ENCODE peak calls at places on chromosomes 3 and 15, in four cellular contexts. C is cardiac muscle cell, L is Peyer's patch, P is cardiac fibroblast. U is an unnamed sample.
A peak's percentile ranks its signal among the peaks of the same experiment; 100 is the strongest.

GRCh38 chr15:37518436-37518835 is 416.0 kb upstream of the TMCO5A start:
- DNase-seq in C (no peak), L (no peak), P (no peak), U (no peak)

GRCh38 chr15:82854554-82854953 is 45.1 kb downstream of the WHAMM start:
- DNase-seq in C (no peak), L (no peak), P (no peak), U (no peak)

GRCh38 chr3:38334142-38334541 is 12.4 kb upstream of the XYLB start:
- DNase-seq in C (no peak), L (no peak), P (no peak), U (no peak)

GRCh38 chr3:191889781-191890180 is 428.8 kb downstream of the PYDC2 start:
- DNase-seq in C (no peak), L (no peak), P (no peak), U (no peak)

GRCh38 chr3:17811633-17812032 is 69.2 kb upstream of the TBC1D5 start:
- DNase-seq in C (no peak), L (no peak), P (no peak), U (no peak)

GRCh38 chr3:192847918-192848317 is 69.7 kb downstream of the MB21D2 start:
- DNase-seq in C (peak; percentile 48), L (no peak), P (peak; percentile 47), U (no peak)

GRCh38 chr15:62122249-62122648 is 42.8 kb downstream of the C2CD4B start:
- DNase-seq in C (no peak), L (no peak), P (no peak), U (no peak)

GRCh38 chr15:49225572-49226281 is 55.7 kb downstream of the GALK2 start:
- DNase-seq in C (peak; percentile 81), L (no peak), P (peak; percentile 72), U (no peak)

GRCh38 chr3:157573281-157573680 is 70.1 kb upstream of the VEPH1 start:
- DNase-seq in C (peak; percentile 89), L (no peak), P (peak; percentile 81), U (no peak)

GRCh38 chr15:84099181-84099580 is 136.4 kb upstream of the GOLGA6L4 start:
- DNase-seq in C (peak; percentile 69), L (no peak), P (peak; percentile 47), U (no peak)

GRCh38 chr15:62163847-62164499 is 1.1 kb downstream of the C2CD4B start:
- DNase-seq in C (no peak), L (no peak), P (peak; percentile 23), U (no peak)

GRCh38 chr15:36359286-36359685 is 220.1 kb upstream of the CDIN1 start:
- DNase-seq in C (no peak), L (no peak), P (no peak), U (no peak)

GRCh38 chr3:170858599-170858998 is 11.4 kb downstream of the RPL22L1 start:
- DNase-seq in C (no peak), L (no peak), P (no peak), U (no peak)

GRCh38 chr15:41493902-41494189 is 172 bp downstream of the ITPKA start:
- DNase-seq in C (no peak), L (no peak), P (no peak), U (no peak)

GRCh38 chr15:41493205-41493901 is at the start of gene ITPKA:
- DNase-seq in C (peak; percentile 74), L (peak; percentile 65), P (peak; percentile 69), U (no peak)

GRCh38 chr15:41494190-41494921 is 682 bp downstream of the ITPKA start:
- DNase-seq in C (no peak), L (no peak), P (no peak), U (no peak)

GRCh38 chr15:41494922-41495735 is 1.5 kb downstream of the ITPKA start:
- DNase-seq in C (no peak), L (peak; percentile 36), P (no peak), U (no peak)

DNA sequence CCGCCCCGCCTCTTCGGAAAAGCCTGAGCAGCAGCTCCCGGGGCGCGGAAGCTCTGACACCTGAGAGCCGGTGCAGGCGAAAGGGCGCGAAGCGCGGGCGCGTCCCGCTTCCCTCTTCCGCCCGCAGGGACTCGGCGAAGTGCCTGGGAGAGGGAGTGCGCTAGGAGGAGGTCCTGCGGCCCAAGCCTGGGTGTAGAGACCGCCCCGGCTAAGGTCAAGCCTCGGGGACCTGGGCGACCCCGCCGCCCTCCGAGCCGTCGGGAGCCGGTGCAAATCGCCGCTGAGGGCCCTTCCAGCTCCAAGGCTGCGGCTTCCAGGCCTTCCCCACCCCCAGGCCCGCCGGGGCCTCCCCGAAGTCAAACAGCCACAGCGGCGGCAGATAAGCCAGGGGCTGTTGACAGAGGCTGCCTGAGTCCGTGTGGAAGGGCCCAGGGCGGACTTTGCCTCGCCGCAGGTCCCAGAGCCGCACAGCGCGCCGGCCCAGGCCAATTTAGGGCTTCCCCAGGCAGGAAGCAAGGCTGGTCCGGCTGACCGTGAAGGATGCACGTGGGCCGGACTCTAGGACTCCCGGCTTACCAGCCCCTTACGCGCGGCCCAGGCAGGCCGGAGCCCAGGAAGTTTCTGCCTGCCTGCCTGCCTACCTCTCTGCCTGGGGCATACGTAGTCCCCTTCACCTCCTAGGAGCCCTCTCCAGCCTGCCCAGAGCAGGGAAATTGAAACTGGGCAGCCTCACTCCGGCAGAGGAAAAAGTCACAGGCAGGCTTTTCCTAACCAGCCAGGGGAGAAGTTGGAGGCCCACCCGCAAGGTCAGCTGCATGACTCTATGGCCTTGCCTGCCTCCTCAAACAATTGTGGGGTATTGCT is 2.3 kb downstream of the ITPKA start:
- DNase-seq in C (no peak), L (no peak), P (no peak), U (no peak)
- H3K4me3 ChIP-seq in C (no peak overlapping the region), L (peak overlapping the region; percentile 60), P (no peak overlapping the region), U (peak overlapping the region; percentile 57)

GRCh38 chr3:184603156-184604030 is 41.8 kb downstream of the EPHB3 start:
- DNase-seq in C (peak; percentile 27), L (no peak), P (peak; percentile 25), U (no peak)

GRCh38 chr3:184602406-184603155 is 41.0 kb downstream of the EPHB3 start:
- DNase-seq in C (peak; percentile 54), L (no peak), P (no peak), U (no peak)

GRCh38 chr3:184601576-184602405 is 40.2 kb downstream of the EPHB3 start:
- DNase-seq in C (no peak), L (no peak), P (no peak), U (no peak)

GRCh38 chr3:184604956-184605290 is 43.3 kb downstream of the EPHB3 start:
- DNase-seq in C (no peak), L (no peak), P (no peak), U (no peak)

GRCh38 chr3:184604039-184604955 is 42.7 kb downstream of the EPHB3 start:
- DNase-seq in C (peak; percentile 24), L (no peak), P (no peak), U (no peak)
- TF ChIP-seq CTCF in C (no peak), L (no peak), P (no peak), U (no peak)

GRCh38 chr15:39665629-39666245 is 84.9 kb downstream of the THBS1 start:
- DNase-seq in C (no peak), L (no peak), P (no peak), U (peak; percentile 19)
- H3K4me3 ChIP-seq in C (no peak overlapping the region), L (no peak overlapping the region), P (no peak overlapping the region), U (peak overlapping the region; percentile 34)

GRCh38 chr15:79208179-79208578 is 74.3 kb upstream of the ANKRD34C start:
- DNase-seq in C (no peak), L (no peak), P (no peak), U (no peak)
- TF ChIP-seq CTCF in C (no peak), L (no peak), P (no peak), U (peak; percentile 27)

DNA sequence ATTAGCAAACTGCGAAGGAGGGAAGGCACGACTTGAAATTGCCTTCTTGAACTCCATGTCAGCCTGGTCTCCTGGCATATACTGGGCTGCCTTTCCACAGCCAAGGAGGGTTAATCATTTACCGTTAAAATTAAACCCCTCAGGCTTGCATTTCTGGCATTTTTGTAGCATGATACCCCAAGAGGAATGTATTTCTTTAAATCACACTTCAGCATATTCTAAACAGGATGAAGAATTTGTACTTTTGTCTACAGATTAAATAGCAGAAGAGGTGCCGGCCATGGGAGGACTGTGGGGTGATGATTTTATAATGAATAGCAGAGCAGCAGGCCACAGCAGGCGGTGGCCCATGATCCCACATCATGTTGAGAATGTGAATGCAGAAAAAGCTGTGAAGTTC is 90.1 kb downstream of the ARNT2 start:
- DNase-seq in C (peak; percentile 74), L (no peak), P (peak; percentile 82), U (peak; percentile 74)
- H3K4me3 ChIP-seq in C (no peak overlapping the region), L (no peak overlapping the region), P (no peak overlapping the region), U (no peak overlapping the region)

DNA sequence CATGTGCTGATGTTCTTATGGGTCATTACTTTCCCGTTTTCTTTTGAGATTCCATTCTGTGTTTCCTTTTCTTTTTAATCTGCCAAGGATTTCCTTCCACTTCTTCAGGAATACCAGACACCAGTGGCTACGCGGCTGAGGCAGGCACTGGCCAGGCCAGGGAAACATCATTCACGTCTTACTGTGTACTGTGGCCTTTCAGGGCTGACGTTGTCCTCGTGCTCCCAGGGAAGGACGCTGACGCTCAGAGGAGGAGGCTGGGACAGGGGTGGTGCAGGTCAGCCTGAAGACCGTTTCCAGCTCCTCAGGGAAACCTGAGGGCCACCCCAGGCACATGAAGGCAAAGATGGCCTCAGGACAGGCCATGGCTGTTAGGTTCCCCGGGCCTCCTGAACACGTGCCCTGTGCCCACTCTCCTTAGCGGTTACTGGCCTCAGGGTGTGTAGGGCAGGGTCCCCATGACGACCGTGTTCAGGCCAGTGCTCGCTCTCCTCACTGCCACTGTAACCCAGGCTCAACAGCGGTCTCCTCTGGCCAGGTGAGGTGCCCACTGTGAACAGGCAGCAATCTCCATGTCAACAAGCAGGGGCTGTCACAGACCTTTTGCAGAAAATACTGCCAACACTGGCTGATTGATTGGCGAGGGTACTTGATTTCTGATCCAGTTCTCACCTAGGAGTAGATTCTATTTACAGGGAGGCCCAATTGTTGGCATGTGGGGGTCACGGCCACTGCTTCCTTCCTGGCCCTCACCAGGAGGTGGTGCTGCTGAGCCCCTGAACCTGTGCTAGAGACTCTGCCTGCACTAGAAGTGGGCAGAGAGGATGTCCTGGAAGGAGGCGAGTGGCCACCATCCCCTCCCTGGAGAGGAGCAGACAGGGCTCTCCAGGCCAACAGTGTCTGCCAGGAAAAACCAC is 169.5 kb downstream of the ATP10A start:
- DNase-seq in C (peak; percentile 37), L (no peak), P (peak; percentile 28), U (no peak)
- TF ChIP-seq CTCF in C (peak; percentile 68), L (no peak), P (peak; percentile 72), U (peak; percentile 82)

GRCh38 chr3:127072971-127073851 is 90.3 kb downstream of the PLXNA1 start:
- DNase-seq in C (no peak), L (no peak), P (no peak), U (no peak)
- H3K4me3 ChIP-seq in C (no peak overlapping the region), L (no peak overlapping the region), P (no peak overlapping the region), U (no peak overlapping the region)

DNA sequence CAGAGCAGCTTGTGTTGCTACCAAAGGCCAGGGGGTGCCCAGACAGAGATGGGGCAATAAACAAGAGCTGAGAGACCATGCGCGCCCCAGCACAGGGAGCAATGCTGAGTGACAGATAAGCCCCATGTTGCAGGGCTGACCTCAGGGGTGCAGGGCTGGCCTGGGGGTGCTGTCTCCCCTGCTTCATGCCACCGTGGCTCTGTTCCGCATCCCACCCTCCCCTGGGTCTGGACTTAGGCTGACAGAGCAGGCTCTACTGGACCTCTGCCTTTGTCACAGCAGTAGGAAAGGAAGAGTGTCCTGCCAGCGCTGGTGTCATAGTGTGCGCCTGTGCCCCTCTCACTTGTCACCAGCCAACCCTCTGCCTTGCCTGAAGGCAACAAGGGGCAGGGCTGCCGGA is 67.4 kb upstream of the IQSEC1 start:
- DNase-seq in C (no peak), L (no peak), P (no peak), U (no peak)
- TF ChIP-seq CTCF in C (no peak), L (no peak), P (no peak), U (no peak)

GRCh38 chr3:62374375-62374876 is 1.1 kb upstream of the FEZF2 start:
- DNase-seq in C (no peak), L (no peak), P (no peak), U (peak; percentile 6)
- H3K4me3 ChIP-seq in C (no peak overlapping the region), L (no peak overlapping the region), P (no peak overlapping the region), U (peak overlapping the region; percentile 30)